ENCODE peak calls at places on chromosomes 6 and 20, in eight cellular contexts. O is retina; Y is activated gamma-delta T cell treated with Interleukin-2 at 50 U/mL for 16 hours; K is activated CD4-positive, alpha-beta T cell treated with anti-CD3 and anti-CD28 coated beads, Interleukin-2, amount 50 U/mL, for 1 hour; B is SHP77; H is upper lobe of right lung; C is amniotic stem cell; R is globus pallidus. U is an unnamed sample.

GRCh38 chr6:149080511-149080910 is 237.0 kb upstream of the TAB2 start:
- DNase-seq in C (no peak), Y (no peak), K (no peak), R (no peak), B (no peak), O (no peak), H (no peak), U (no peak)

GRCh38 chr6:11497881-11498280 is 39.7 kb upstream of the TMEM170B start:
- DNase-seq in K (no peak), C (no peak), R (peak; percentile 21), H (no peak), O (no peak), Y (no peak), B (no peak), U (no peak)

GRCh38 chr20:33922224-33922623 is 71.5 kb upstream of the RALY start:
- DNase-seq in Y (no peak), B (no peak), R (no peak), O (no peak), H (no peak), K (no peak), C (no peak), U (no peak)

GRCh38 chr6:148272084-148272483 is 70.6 kb upstream of the SASH1 start:
- DNase-seq in B (no peak), O (no peak), K (no peak), H (no peak), C (peak; percentile 61), R (peak; percentile 13), Y (no peak), U (no peak)

GRCh38 chr6:165652766-165653165 is 10.3 kb downstream of the PDE10A start:
- DNase-seq in H (no peak), C (no peak), B (no peak), Y (no peak), O (no peak), R (no peak), K (no peak), U (no peak)

GRCh38 chr6:169501128-169501527 is 200.7 kb downstream of the WDR27 start:
- DNase-seq in B (no peak), R (peak; percentile 36), H (no peak), O (no peak), Y (no peak), K (no peak), C (no peak), U (no peak)

GRCh38 chr6:130994319-130995097 is 68.5 kb downstream of the EPB41L2 start:
- DNase-seq in Y (no peak), R (no peak), K (no peak), C (no peak), B (no peak), O (no peak), H (no peak), U (no peak)

GRCh38 chr6:30787954-30788353 is 43.6 kb upstream of the IER3 start:
- DNase-seq in B (no peak), C (no peak), K (no peak), H (no peak), O (no peak), Y (no peak), R (peak; percentile 31), U (no peak)

GRCh38 chr6:30686908-30687658 is 638 bp upstream of the PPP1R18 start:
- DNase-seq in O (peak; percentile 94), C (peak; percentile 97), H (peak; percentile 94), K (peak; percentile 60), R (peak; percentile 55), Y (peak; percentile 63), B (peak; percentile 63), U (peak; percentile 88)

GRCh38 chr6:107673076-107673494 is 151.0 kb downstream of the SCML4 start:
- DNase-seq in B (no peak), Y (no peak), O (no peak), R (no peak), C (no peak), K (no peak), H (no peak), U (no peak)

GRCh38 chr6:26388441-26388840 is 5.5 kb downstream of the BTN2A2 start:
- DNase-seq in O (no peak), C (no peak), H (no peak), B (no peak), K (no peak), R (no peak), Y (no peak), U (no peak)

GRCh38 chr6:144302701-144303351 is 17.7 kb downstream of the UTRN start:
- DNase-seq in K (no peak), Y (no peak), O (no peak), H (no peak), B (no peak), R (no peak), C (no peak), U (no peak)

GRCh38 chr6:8282380-8282779 is 153.0 kb downstream of the SLC35B3 start:
- DNase-seq in Y (no peak), R (no peak), B (no peak), K (no peak), H (no peak), C (no peak), O (no peak), U (no peak)

GRCh38 chr6:130697661-130698535 is 129.3 kb upstream of the SMLR1 start:
- DNase-seq in R (no peak), H (no peak), K (peak; percentile 42), C (no peak), O (peak; percentile 69), B (peak; percentile 20), Y (peak; percentile 46), U (peak; percentile 84)

GRCh38 chr6:32047855-32048766 is 9.9 kb downstream of the CYP21A2 start:
- DNase-seq in Y (peak; percentile 70), H (peak; percentile 80), R (peak; percentile 37), B (no peak), K (peak; percentile 69), C (no peak), O (peak; percentile 84), U (peak; percentile 49)

GRCh38 chr6:29403801-29404200 is 8.4 kb downstream of the OR12D2 start:
- DNase-seq in Y (no peak), B (no peak), R (no peak), C (no peak), O (no peak), H (no peak), K (no peak), U (no peak)

GRCh38 chr6:12363651-12364381 is 73.7 kb downstream of the EDN1 start:
- DNase-seq in B (no peak), K (no peak), Y (no peak), C (no peak), R (peak; percentile 58), O (no peak), H (peak; percentile 69), U (no peak)

GRCh38 chr20:4018015-4018748 is 2.8 kb upstream of the RNF24 start:
- DNase-seq in R (no peak), C (no peak), K (no peak), B (no peak), O (no peak), Y (no peak), H (no peak), U (no peak)

GRCh38 chr6:117637770-117638169 is 35.5 kb upstream of the GOPC start:
- DNase-seq in O (no peak), H (no peak), B (no peak), K (no peak), C (no peak), R (no peak), Y (no peak), U (no peak)

GRCh38 chr6:109001554-109001953 is 93.1 kb downstream of the SESN1 start:
- DNase-seq in C (no peak), B (no peak), R (no peak), Y (no peak), K (no peak), O (no peak), H (no peak), U (no peak)

U was measured in CD4-positive, CD25-positive, alpha-beta regulatory T cell.